ENCODE peak calls at places on chromosomes 11 and 22, in four cellular contexts. I is astrocyte of the spinal cord, K is AG04449, M is AG10803. H is an unnamed sample.

GRCh38 chr22:28075260-28075981 is 156.4 kb upstream of the PITPNB start:
- DNase-seq in I (peak), K (peak), M (peak), H (peak)

GRCh38 chr22:19109198-19110063 is 12.8 kb downstream of the DGCR2 start:
- DNase-seq in K (peak), I (peak), M (peak), H (peak)

GRCh38 chr11:27700351-27701261 is at the start of gene BDNF:
- DNase-seq in M (peak), K (no peak), I (peak), H (peak)

GRCh38 chr11:118757881-118758399 is 33.0 kb downstream of the DDX6 start:
- DNase-seq in I (no peak), K (no peak), M (no peak), H (no peak)

GRCh38 chr22:46036558-46037408 is 59.8 kb upstream of the WNT7B start:
- DNase-seq in K (no peak), I (no peak), M (no peak), H (no peak)

GRCh38 chr11:79437274-79437980 is 3.4 kb downstream of the TENM4 start:
- DNase-seq in I (peak), K (no peak), M (no peak), H (peak)

GRCh38 chr11:114564836-114565235 is 5.2 kb upstream of the NXPE1 start:
- DNase-seq in M (peak), K (no peak), I (no peak), H (no peak)

GRCh38 chr11:86876716-86877234 is 76.4 kb downstream of the PRSS23 start:
- DNase-seq in K (no peak), I (no peak), M (no peak), H (no peak)

GRCh38 chr22:19434829-19435580 is 2.7 kb downstream of the MRPL40 start:
- DNase-seq in K (no peak), I (no peak), M (no peak), H (no peak)

GRCh38 chr11:360326-361280 is 8.7 kb upstream of the B4GALNT4 start:
- DNase-seq in K (no peak), I (no peak), M (no peak), H (no peak)

GRCh38 chr11:117189941-117190544 is 9.1 kb upstream of the TAGLN start:
- DNase-seq in I (no peak), M (no peak), K (no peak), H (no peak)

GRCh38 chr11:95230054-95231034 is 658 bp downstream of the SESN3 start:
- DNase-seq in M (no peak), I (peak), K (no peak), H (peak)

GRCh38 chr11:45755281-45755859 is 49.6 kb upstream of the SLC35C1 start:
- DNase-seq in K (no peak), I (no peak), M (no peak), H (no peak)

GRCh38 chr11:134118016-134118415 is 49.1 kb downstream of the JAM3 start:
- DNase-seq in I (no peak), K (no peak), M (no peak), H (no peak)

GRCh38 chr11:97948793-97949192 is 1072.0 kb upstream of the CNTN5 start:
- DNase-seq in I (no peak), M (no peak), K (no peak), H (no peak)

GRCh38 chr11:114057147-114057546 is 2.4 kb upstream of the ZBTB16 start:
- DNase-seq in I (no peak), K (no peak), M (no peak), H (no peak)

GRCh38 chr22:39594411-39594810 is 23.9 kb downstream of the CACNA1I start:
- DNase-seq in M (no peak), K (no peak), I (no peak), H (no peak)

GRCh38 chr22:36536717-36537116 is 7.8 kb upstream of the EIF3D start:
- DNase-seq in I (no peak), M (no peak), K (no peak), H (no peak)

GRCh38 chr11:44229664-44230063 is 80.3 kb downstream of the ALX4 start:
- DNase-seq in K (no peak), M (peak), I (peak), H (no peak)

GRCh38 chr11:112004389-112004788 is 20.8 kb upstream of the DLAT start:
- DNase-seq in M (no peak), I (no peak), K (no peak), H (peak)

GRCh38 chr22:19419464-19420178 is 11.9 kb downstream of the HIRA start:
- DNase-seq in M (no peak), I (no peak), K (no peak), H (no peak)

GRCh38 chr11:57476223-57476882 is 16.0 kb downstream of the RTN4RL2 start:
- DNase-seq in M (no peak), K (no peak), I (no peak), H (peak)

GRCh38 chr11:122882809-122883681 is 486 bp downstream of the JHY start:
- DNase-seq in K (peak), M (peak), I (no peak), H (peak)

GRCh38 chr11:132137289-132137980 is 767.0 kb downstream of the NTM start:
- DNase-seq in I (no peak), K (no peak), M (no peak), H (no peak)

GRCh38 chr11:62370743-62371440 is 33.6 kb downstream of the ASRGL1 start:
- DNase-seq in M (no peak), I (no peak), K (no peak), H (no peak)

GRCh38 chr11:16938061-16938460 is 76.2 kb downstream of the PLEKHA7 start:
- DNase-seq in M (no peak), K (no peak), I (no peak), H (no peak)

GRCh38 chr11:87173185-87174039 is 135.7 kb downstream of the TMEM135 start:
- DNase-seq in I (peak), M (peak), K (peak), H (peak)

GRCh38 chr11:2656859-2657258 is 42.9 kb downstream of the KCNQ1OT1 start:
- DNase-seq in I (no peak), M (no peak), K (no peak), H (no peak)

GRCh38 chr11:100753144-100753543 is 66.1 kb downstream of the ARHGAP42 start:
- DNase-seq in K (no peak), I (no peak), M (no peak), H (no peak)

GRCh38 chr11:66261578-66261977 is 6.9 kb upstream of the RAB1B start:
- DNase-seq in M (no peak), K (no peak), I (no peak), H (no peak)

GRCh38 chr11:66259976-66260375 is 8.5 kb upstream of the RAB1B start:
- DNase-seq in M (no peak), I (no peak), K (no peak), H (no peak)

GRCh38 chr11:66262191-66262590 is 6.2 kb upstream of the RAB1B start:
- DNase-seq in M (no peak), K (no peak), I (no peak), H (no peak)

GRCh38 chr11:66258473-66258893 is 10.0 kb upstream of the RAB1B start:
- DNase-seq in K (no peak), I (no peak), M (no peak), H (no peak)

DNA sequence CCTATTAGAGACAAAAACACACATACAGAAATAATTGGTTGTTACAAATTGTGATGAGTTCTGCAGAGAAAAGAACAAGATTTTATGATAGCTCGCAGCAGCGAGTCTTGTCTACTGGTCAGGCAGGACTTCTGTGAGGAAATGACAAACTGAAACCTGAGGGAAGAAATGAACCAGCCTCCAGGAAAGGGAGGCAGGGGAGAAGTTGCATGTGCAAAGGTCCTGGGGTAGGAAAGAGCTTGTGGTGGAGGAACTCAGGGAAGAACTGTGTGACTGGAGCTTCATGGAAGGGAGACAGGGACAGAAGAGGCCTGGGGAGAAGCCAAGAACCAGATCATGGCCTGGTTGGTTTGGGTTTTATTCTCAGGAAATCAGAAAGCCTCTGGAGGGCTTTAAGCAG is 9.2 kb upstream of the RAB1B start:
- DNase-seq in I (no peak), K (no peak), M (no peak), H (no peak)
- H3K4me3 ChIP-seq in I (no peak), K (no peak), M (no peak), H (no peak)

GRCh38 chr11:125923012-125923579 is 18.8 kb downstream of the DDX25 start:
- DNase-seq in M (peak), K (peak), I (peak), H (peak)
- TF ChIP-seq CTCF in M (peak), K (peak), I (peak), H (peak)

GRCh38 chr11:48019230-48019584 is 38.8 kb downstream of the PTPRJ start:
- DNase-seq in K (no peak), I (no peak), M (no peak), H (no peak)
- H3K4me3 ChIP-seq in K (no peak), I (no peak), M (no peak), H (no peak)

DNA sequence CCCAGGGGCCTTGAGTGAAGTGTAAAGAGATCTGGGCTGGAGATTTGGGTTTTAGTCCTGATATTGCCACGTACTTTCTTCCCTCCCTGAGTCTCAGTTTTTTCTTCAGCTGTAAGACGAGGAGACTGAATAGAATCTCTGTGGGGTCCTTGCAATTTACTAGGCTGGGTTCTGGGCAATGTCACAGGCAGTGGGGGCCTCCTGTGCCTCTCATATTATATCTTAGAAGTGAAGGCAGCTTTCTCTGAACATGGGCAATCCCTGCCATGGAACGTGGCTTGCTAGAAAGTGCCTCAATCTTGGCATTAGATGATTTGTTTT is 62.0 kb upstream of the PTPRJ start:
- DNase-seq in K (no peak), I (no peak), M (no peak), H (no peak)
- TF ChIP-seq CTCF in K (no peak), I (no peak), M (no peak), H (no peak)

GRCh38 chr22:23533771-23534191 is 46.3 kb downstream of the IGLL1 start:
- DNase-seq in I (no peak), M (no peak), K (no peak), H (no peak)

GRCh38 chr22:23531966-23532735 is 47.9 kb downstream of the IGLL1 start:
- DNase-seq in M (no peak), I (no peak), K (no peak), H (no peak)

GRCh38 chr22:23533328-23533762 is 46.7 kb downstream of the IGLL1 start:
- DNase-seq in K (no peak), M (no peak), I (no peak), H (no peak)

GRCh38 chr22:23531283-23531921 is 48.7 kb downstream of the IGLL1 start:
- DNase-seq in M (no peak), K (no peak), I (no peak), H (no peak)

DNA sequence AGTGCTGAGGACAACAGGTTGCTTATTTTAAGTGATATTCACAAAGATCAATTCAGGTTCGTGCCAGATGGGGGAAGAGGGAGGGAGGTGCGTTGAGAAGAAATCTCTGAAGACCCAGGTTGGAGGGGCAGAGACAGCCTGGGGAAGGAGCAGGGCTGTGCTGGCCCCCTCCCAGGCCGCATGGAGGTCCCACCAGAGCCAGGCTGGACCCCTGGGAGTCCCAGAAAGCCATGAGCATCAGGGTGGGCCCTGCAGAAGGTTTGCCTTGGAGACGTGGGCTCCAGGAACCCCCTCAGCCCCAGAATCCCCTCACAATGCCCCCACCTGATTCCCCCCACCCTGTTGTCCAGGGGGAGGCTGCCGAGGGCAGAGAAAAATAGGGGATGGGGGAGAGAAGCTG is 47.3 kb downstream of the IGLL1 start:
- DNase-seq in I (no peak), M (no peak), K (no peak), H (no peak)
- H3K4me3 ChIP-seq in I (no peak), M (no peak), K (no peak), H (no peak)

GRCh38 chr22:48517039-48518030 is 1310.3 kb downstream of the BRD1 start:
- DNase-seq in M (no peak), I (no peak), K (no peak), H (no peak)
- TF ChIP-seq CTCF in M (peak), I (no peak), K (peak), H (peak)

GRCh38 chr22:42271906-42272305 is 1.5 kb upstream of the TCF20 start:
- DNase-seq in I (no peak), M (no peak), K (no peak), H (no peak)

GRCh38 chr22:42272431-42273004 is 2.1 kb upstream of the TCF20 start:
- DNase-seq in K (no peak), M (no peak), I (no peak), H (no peak)

GRCh38 chr22:42270512-42271190 is at the start of gene TCF20:
- DNase-seq in K (no peak), I (peak), M (peak), H (peak)

GRCh38 chr22:42270178-42270511 is 308 bp downstream of the TCF20 start:
- DNase-seq in K (no peak), M (no peak), I (no peak), H (no peak)

DNA sequence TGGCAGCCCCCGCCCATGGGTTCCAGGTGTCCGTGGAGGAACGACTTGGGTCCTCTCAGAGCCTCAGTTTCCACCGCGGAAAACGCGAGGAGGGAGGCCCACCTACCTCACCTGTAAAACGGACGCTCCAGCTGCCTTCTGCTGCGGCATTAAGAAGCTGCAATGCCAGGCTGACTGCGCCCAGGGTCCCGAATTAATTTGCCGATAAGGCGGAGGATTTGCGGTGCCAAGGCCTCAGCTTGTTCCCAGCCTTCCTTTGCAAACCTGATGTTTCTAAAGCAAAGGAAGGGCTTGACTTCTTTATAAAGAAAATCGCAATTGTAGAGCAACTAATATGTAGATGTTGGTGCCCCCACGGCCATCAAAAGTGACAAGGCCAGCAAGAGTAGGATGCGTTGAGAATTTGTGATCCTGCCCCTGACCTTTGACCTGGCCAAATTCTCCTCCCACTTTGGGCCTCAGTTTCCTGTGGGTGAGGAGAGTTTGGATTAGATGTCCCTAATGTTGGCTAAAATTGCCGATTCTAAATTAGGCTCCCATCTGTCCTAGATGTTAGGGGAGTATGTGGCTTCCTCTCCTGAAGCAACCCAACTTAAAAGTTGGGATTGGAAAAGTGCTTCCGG is 849 bp upstream of the TCF20 start:
- DNase-seq in K (no peak), I (no peak), M (no peak), H (no peak)
- H3K4me3 ChIP-seq in K (no peak), I (no peak), M (no peak), H (no peak)

H was measured in foreskin fibroblast.